ENCODE peak calls at places on chromosome 18, in seven cellular contexts. T is memory B cell; H is cardiac muscle cell; S is lower lobe of right lung; A is Peyer's patch; C is effector CD8-positive, alpha-beta T cell; F is non-pigmented ciliary epithelial cell. E is an unnamed sample.

GRCh38 chr18:22865354-22866116 is 67.6 kb upstream of the RBBP8 start:
- DNase-seq in A (no peak), C (no peak), T (no peak), H (no peak), F (no peak), S (no peak), E (no peak)

GRCh38 chr18:61448316-61448715 is 115.1 kb downstream of the CDH20 start:
- DNase-seq in C (no peak), A (no peak), F (no peak), T (peak), S (no peak), H (no peak), E (no peak)

GRCh38 chr18:54737986-54738385 is 90.3 kb upstream of the RAB27B start:
- DNase-seq in A (no peak), S (no peak), H (peak), C (no peak), T (no peak), F (no peak), E (no peak)

GRCh38 chr18:35999925-36000324 is 27.4 kb downstream of the RMP24 start:
- DNase-seq in H (no peak), A (no peak), C (no peak), F (no peak), T (no peak), S (no peak), E (no peak)

GRCh38 chr18:25298853-25299274 is 53.1 kb downstream of the ZNF521 start:
- DNase-seq in A (no peak), H (peak), T (no peak), S (no peak), C (no peak), F (peak), E (no peak)

GRCh38 chr18:907171-907879 is 2.7 kb downstream of the ADCYAP1 start:
- DNase-seq in A (no peak), S (peak), H (no peak), T (no peak), C (no peak), F (no peak), E (no peak)

GRCh38 chr18:78168526-78168925 is 811.1 kb upstream of the SALL3 start:
- DNase-seq in F (no peak), H (no peak), S (no peak), A (no peak), T (no peak), C (no peak), E (no peak)

GRCh38 chr18:9854801-9855676 is 30.7 kb upstream of the TXNDC2 start:
- DNase-seq in S (peak), T (no peak), H (peak), F (no peak), A (no peak), C (no peak), E (no peak)

GRCh38 chr18:3726241-3726951 is 276.4 kb downstream of the TGIF1 start:
- DNase-seq in C (no peak), S (no peak), T (no peak), A (no peak), F (no peak), H (no peak), E (no peak)

GRCh38 chr18:3051718-3052410 is 38.9 kb upstream of the LPIN2 start:
- DNase-seq in T (no peak), F (no peak), C (no peak), A (no peak), S (no peak), H (no peak), E (no peak)

GRCh38 chr18:65269375-65269774 is 481.4 kb upstream of the CDH7 start:
- DNase-seq in S (no peak), T (no peak), F (no peak), C (no peak), H (no peak), A (no peak), E (no peak)

E was measured in activated B cell treated with CpG ODN at 0.5 μM for 24 hours.